ENCODE peak calls at places on chromosomes 7 and 10, in six cellular contexts. O is heart left ventricle, A is ovary, W is MV-4-11, J is NCI-H2081, B is RWPE2. K is an unnamed sample.

GRCh38 chr7:51082096-51082840 is 234.3 kb downstream of the COBL start:
- DNase-seq in O (no peak), A (no peak), W (no peak), J (no peak), B (no peak), K (no peak)

GRCh38 chr10:78543749-78544446 is 510.2 kb downstream of the RPS24 start:
- DNase-seq in O (peak), A (peak), W (no peak), J (no peak), B (no peak), K (no peak)

GRCh38 chr7:30445770-30446169 is 32.8 kb downstream of the NOD1 start:
- DNase-seq in O (peak), A (peak), W (peak), J (no peak), B (no peak), K (peak)

GRCh38 chr10:103193107-103193819 is at the start of gene NT5C2:
- DNase-seq in O (peak), A (peak), W (peak), J (peak), B (peak), K (no peak)

GRCh38 chr10:117631276-117632151 is 89.0 kb downstream of the EMX2 start:
- DNase-seq in O (no peak), A (peak), W (no peak), J (no peak), B (no peak), K (no peak)

GRCh38 chr10:3951993-3952392 is 167.0 kb upstream of the KLF6 start:
- DNase-seq in O (peak), A (no peak), W (no peak), J (no peak), B (no peak), K (no peak)

GRCh38 chr7:83020171-83020570 is 142.5 kb downstream of the PCLO start:
- DNase-seq in O (no peak), A (no peak), W (no peak), J (no peak), B (no peak), K (no peak)

GRCh38 chr10:117535045-117535751 is 7.3 kb upstream of the EMX2 start:
- DNase-seq in O (no peak), A (peak), W (no peak), J (no peak), B (no peak), K (no peak)

GRCh38 chr7:50682079-50682478 is 100.6 kb downstream of the GRB10 start:
- DNase-seq in O (no peak), A (no peak), W (no peak), J (no peak), B (no peak), K (peak)

K was measured in DMS 273 treated with DMSO at 0.1 percent for 48 hours.